ENCODE peak calls at places on chromosomes 5 and 9, in eight cellular contexts. W, C, T, A, U, I, R and S are unnamed samples.

GRCh38 chr5:78653969-78654368 is 5.4 kb upstream of the LHFPL2 start:
- DNase-seq in I (no peak), R (no peak), C (no peak), U (no peak), A (no peak), T (no peak), W (no peak), S (no peak)

GRCh38 chr5:180640765-180641565 is 8.4 kb downstream of the FLT4 start:
- DNase-seq in A (peak), U (no peak), R (no peak), C (no peak), T (no peak), I (no peak), W (no peak), S (peak)

GRCh38 chr5:30446456-30446855 is 747.0 kb upstream of the CDH6 start:
- DNase-seq in T (no peak), R (no peak), U (no peak), I (no peak), C (no peak), W (no peak), A (no peak), S (no peak)

GRCh38 chr5:14016549-14016948 is 72.1 kb upstream of the DNAH5 start:
- DNase-seq in U (no peak), W (no peak), I (no peak), A (no peak), T (no peak), R (no peak), C (no peak), S (no peak)

GRCh38 chr9:15222313-15222712 is 84.7 kb downstream of the TTC39B start:
- DNase-seq in U (no peak), T (no peak), C (no peak), R (no peak), A (no peak), W (no peak), I (no peak), S (no peak)

GRCh38 chr9:77978086-77978781 is 53.4 kb downstream of the GNAQ start:
- DNase-seq in I (no peak), W (no peak), C (no peak), T (no peak), R (no peak), U (no peak), A (no peak), S (no peak)

GRCh38 chr5:81187885-81188284 is 45.2 kb upstream of the CKMT2 start:
- DNase-seq in U (no peak), T (no peak), I (no peak), W (no peak), A (no peak), R (no peak), C (peak), S (no peak)

GRCh38 chr5:149938272-149938671 is 6.3 kb downstream of the PDE6A start:
- DNase-seq in I (no peak), W (no peak), R (no peak), C (peak), U (no peak), T (peak), A (no peak), S (peak)

GRCh38 chr5:148860599-148860998 is 34.2 kb downstream of the ADRB2 start:
- DNase-seq in C (no peak), W (no peak), A (no peak), R (no peak), U (no peak), T (no peak), I (no peak), S (no peak)

GRCh38 chr5:133754575-133755169 is 142.3 kb upstream of the FSTL4 start:
- DNase-seq in I (peak), W (no peak), U (peak), T (peak), C (peak), R (peak), A (no peak), S (no peak)

GRCh38 chr5:41869150-41869738 is 981 bp downstream of the OXCT1 start:
- DNase-seq in U (no peak), T (no peak), R (peak), W (no peak), C (peak), I (no peak), A (peak), S (peak)

GRCh38 chr5:157253547-157253946 is 12.4 kb upstream of the CYFIP2 start:
- DNase-seq in U (no peak), A (no peak), I (peak), W (peak), R (peak), C (peak), T (peak), S (no peak)

GRCh38 chr9:115413304-115413703 is 295.3 kb upstream of the TNC start:
- DNase-seq in U (no peak), C (no peak), R (no peak), T (no peak), A (no peak), W (no peak), I (no peak), S (no peak)

GRCh38 chr5:52684056-52684455 is 103.7 kb upstream of the ITGA1 start:
- DNase-seq in I (no peak), C (no peak), W (no peak), T (no peak), A (no peak), R (no peak), U (no peak), S (no peak)